ENCODE peak calls at places on chromosomes 3 and 15, in six cellular contexts. One of them, this sample, is unnamed.

GRCh38 chr15:51973220-51973619 is 1.6 kb upstream of the LEO1 start:
- ATAC-seq in A549: no peak
- ATAC-seq in HepG2: no peak
- ATAC-seq in GM12878: no peak
- ATAC-seq in K562: no peak
- ATAC-seq in upper lobe of left lung: no peak
- ATAC-seq in this sample: no peak

GRCh38 chr15:93646193-93646592 is 557.2 kb upstream of the RGMA start:
- ATAC-seq in A549: no peak
- ATAC-seq in HepG2: no peak
- ATAC-seq in GM12878: no peak
- ATAC-seq in K562: no peak
- ATAC-seq in upper lobe of left lung: no peak
- ATAC-seq in this sample: no peak

GRCh38 chr3:47714606-47715005 is 67.1 kb downstream of the SMARCC1 start:
- ATAC-seq in A549: no peak
- ATAC-seq in HepG2: no peak
- ATAC-seq in GM12878: no peak
- ATAC-seq in K562: no peak
- ATAC-seq in upper lobe of left lung: no peak
- ATAC-seq in this sample: no peak

GRCh38 chr3:158679547-158680000 is 7.1 kb upstream of the LXN start:
- ATAC-seq in A549: no peak
- ATAC-seq in HepG2: no peak
- ATAC-seq in GM12878: no peak
- ATAC-seq in K562: peak; percentile 92
- ATAC-seq in upper lobe of left lung: no peak
- ATAC-seq in this sample: no peak

GRCh38 chr3:122394173-122394572 is 10.2 kb downstream of the FAM162A start:
- ATAC-seq in A549: no peak
- ATAC-seq in HepG2: no peak
- ATAC-seq in GM12878: peak; percentile 14
- ATAC-seq in K562: no peak
- ATAC-seq in upper lobe of left lung: no peak
- ATAC-seq in this sample: no peak

GRCh38 chr3:167843483-167843882 is 108.0 kb downstream of the SERPINI1 start:
- ATAC-seq in A549: no peak
- ATAC-seq in HepG2: no peak
- ATAC-seq in GM12878: peak; percentile 29
- ATAC-seq in K562: no peak
- ATAC-seq in upper lobe of left lung: no peak
- ATAC-seq in this sample: no peak

GRCh38 chr3:11495948-11496557 is 147.7 kb downstream of the VGLL4 start:
- ATAC-seq in A549: no peak
- ATAC-seq in HepG2: no peak
- ATAC-seq in GM12878: no peak
- ATAC-seq in K562: no peak
- ATAC-seq in upper lobe of left lung: no peak
- ATAC-seq in this sample: peak; percentile 37

GRCh38 chr3:197253243-197253947 is 45.0 kb downstream of the DLG1 start:
- ATAC-seq in A549: no peak
- ATAC-seq in HepG2: no peak
- ATAC-seq in GM12878: no peak
- ATAC-seq in K562: no peak
- ATAC-seq in upper lobe of left lung: no peak
- ATAC-seq in this sample: no peak

GRCh38 chr15:90883971-90884718 is at the start of gene FES:
- ATAC-seq in A549: no peak
- ATAC-seq in HepG2: peak; percentile 37
- ATAC-seq in GM12878: peak; percentile 24
- ATAC-seq in K562: no peak
- ATAC-seq in upper lobe of left lung: peak; percentile 88
- ATAC-seq in this sample: peak; percentile 80

GRCh38 chr15:48336940-48337339 is 5.7 kb downstream of the DUT start:
- ATAC-seq in A549: peak; percentile 50
- ATAC-seq in HepG2: peak; percentile 72
- ATAC-seq in GM12878: peak; percentile 68
- ATAC-seq in K562: peak; percentile 62
- ATAC-seq in upper lobe of left lung: peak; percentile 18
- ATAC-seq in this sample: no peak

GRCh38 chr3:151769175-151769574 is 35.4 kb downstream of the AADACL2 start:
- ATAC-seq in A549: no peak
- ATAC-seq in HepG2: no peak
- ATAC-seq in GM12878: no peak
- ATAC-seq in K562: peak; percentile 61
- ATAC-seq in upper lobe of left lung: no peak
- ATAC-seq in this sample: no peak

GRCh38 chr3:189708375-189708774 is 77.2 kb downstream of the TP63 start:
- ATAC-seq in A549: no peak
- ATAC-seq in HepG2: no peak
- ATAC-seq in GM12878: peak; percentile 9
- ATAC-seq in K562: no peak
- ATAC-seq in upper lobe of left lung: no peak
- ATAC-seq in this sample: no peak

GRCh38 chr3:56753206-56753605 is 48.5 kb downstream of the ARHGEF3 start:
- ATAC-seq in A549: no peak
- ATAC-seq in HepG2: no peak
- ATAC-seq in GM12878: peak; percentile 96
- ATAC-seq in K562: no peak
- ATAC-seq in upper lobe of left lung: no peak
- ATAC-seq in this sample: no peak

GRCh38 chr15:29939404-29939803 is 117.1 kb upstream of the TJP1 start:
- ATAC-seq in A549: peak; percentile 40
- ATAC-seq in HepG2: no peak
- ATAC-seq in GM12878: no peak
- ATAC-seq in K562: no peak
- ATAC-seq in upper lobe of left lung: no peak
- ATAC-seq in this sample: no peak

GRCh38 chr3:163817015-163817414 is 1261.3 kb downstream of the SI start:
- ATAC-seq in A549: no peak
- ATAC-seq in HepG2: no peak
- ATAC-seq in GM12878: no peak
- ATAC-seq in K562: no peak
- ATAC-seq in upper lobe of left lung: no peak
- ATAC-seq in this sample: no peak

GRCh38 chr3:59790241-59790640 is 740.4 kb upstream of the CFAP20DC start:
- ATAC-seq in A549: no peak
- ATAC-seq in HepG2: no peak
- ATAC-seq in GM12878: no peak
- ATAC-seq in K562: no peak
- ATAC-seq in upper lobe of left lung: no peak
- ATAC-seq in this sample: no peak

GRCh38 chr15:99086327-99086667 is 18.6 kb upstream of the SYNM start:
- ATAC-seq in A549: no peak
- ATAC-seq in HepG2: no peak
- ATAC-seq in GM12878: no peak
- ATAC-seq in K562: no peak
- ATAC-seq in upper lobe of left lung: no peak
- ATAC-seq in this sample: no peak

GRCh38 chr15:99709243-99709986 is 23.8 kb downstream of the LYSMD4 start:
- ATAC-seq in A549: no peak
- ATAC-seq in HepG2: no peak
- ATAC-seq in GM12878: no peak
- ATAC-seq in K562: no peak
- ATAC-seq in upper lobe of left lung: no peak
- ATAC-seq in this sample: no peak

GRCh38 chr3:56881035-56881575 is 79.4 kb upstream of the ARHGEF3 start:
- ATAC-seq in A549: no peak
- ATAC-seq in HepG2: no peak
- ATAC-seq in GM12878: no peak
- ATAC-seq in K562: no peak
- ATAC-seq in upper lobe of left lung: no peak
- ATAC-seq in this sample: no peak

GRCh38 chr15:58287891-58288290 is 143.9 kb upstream of the LIPC start:
- ATAC-seq in A549: no peak
- ATAC-seq in HepG2: no peak
- ATAC-seq in GM12878: no peak
- ATAC-seq in K562: no peak
- ATAC-seq in upper lobe of left lung: no peak
- ATAC-seq in this sample: no peak

GRCh38 chr3:56361731-56362130 is 106.5 kb downstream of the ERC2 start:
- ATAC-seq in A549: no peak
- ATAC-seq in HepG2: no peak
- ATAC-seq in GM12878: no peak
- ATAC-seq in K562: no peak
- ATAC-seq in upper lobe of left lung: no peak
- ATAC-seq in this sample: no peak

GRCh38 chr3:134630506-134630905 is 20.3 kb downstream of the KY start:
- ATAC-seq in A549: no peak
- ATAC-seq in HepG2: peak; percentile 96
- ATAC-seq in GM12878: no peak
- ATAC-seq in K562: peak; percentile 73
- ATAC-seq in upper lobe of left lung: no peak
- ATAC-seq in this sample: no peak

GRCh38 chr3:44024194-44024593 is 217.5 kb upstream of the TOPAZ1 start:
- ATAC-seq in A549: no peak
- ATAC-seq in HepG2: peak; percentile 57
- ATAC-seq in GM12878: no peak
- ATAC-seq in K562: peak; percentile 62
- ATAC-seq in upper lobe of left lung: no peak
- ATAC-seq in this sample: no peak

GRCh38 chr3:171944109-171945016 is 95.0 kb upstream of the FNDC3B start:
- ATAC-seq in A549: no peak
- ATAC-seq in HepG2: no peak
- ATAC-seq in GM12878: no peak
- ATAC-seq in K562: peak; percentile 69
- ATAC-seq in upper lobe of left lung: no peak
- ATAC-seq in this sample: no peak

GRCh38 chr15:87556886-87557285 is 699.7 kb downstream of the NTRK3 start:
- ATAC-seq in A549: no peak
- ATAC-seq in HepG2: no peak
- ATAC-seq in GM12878: no peak
- ATAC-seq in K562: no peak
- ATAC-seq in upper lobe of left lung: no peak
- ATAC-seq in this sample: no peak

GRCh38 chr3:115598216-115598615 is 25.1 kb upstream of the GAP43 start:
- ATAC-seq in A549: no peak
- ATAC-seq in HepG2: no peak
- ATAC-seq in GM12878: no peak
- ATAC-seq in K562: no peak
- ATAC-seq in upper lobe of left lung: no peak
- ATAC-seq in this sample: no peak

GRCh38 chr15:80885180-80885579 is 104.4 kb downstream of the MESD start:
- ATAC-seq in A549: no peak
- ATAC-seq in HepG2: no peak
- ATAC-seq in GM12878: no peak
- ATAC-seq in K562: no peak
- ATAC-seq in upper lobe of left lung: no peak
- ATAC-seq in this sample: peak; percentile 28

GRCh38 chr15:69609176-69609575 is 156.6 kb downstream of the RPLP1 start:
- ATAC-seq in A549: peak; percentile 26
- ATAC-seq in HepG2: no peak
- ATAC-seq in GM12878: no peak
- ATAC-seq in K562: no peak
- ATAC-seq in upper lobe of left lung: peak; percentile 39
- ATAC-seq in this sample: no peak

GRCh38 chr3:24311881-24312280 is 182.8 kb downstream of the THRB start:
- ATAC-seq in A549: no peak
- ATAC-seq in HepG2: no peak
- ATAC-seq in GM12878: no peak
- ATAC-seq in K562: no peak
- ATAC-seq in upper lobe of left lung: no peak
- ATAC-seq in this sample: peak; percentile 64

GRCh38 chr3:24318668-24319287 is 175.9 kb downstream of the THRB start:
- ATAC-seq in A549: no peak
- ATAC-seq in HepG2: no peak
- ATAC-seq in GM12878: no peak
- ATAC-seq in K562: no peak
- ATAC-seq in upper lobe of left lung: no peak
- ATAC-seq in this sample: no peak

GRCh38 chr3:24315991-24316390 is 178.7 kb downstream of the THRB start:
- ATAC-seq in A549: no peak
- ATAC-seq in HepG2: no peak
- ATAC-seq in GM12878: no peak
- ATAC-seq in K562: no peak
- ATAC-seq in upper lobe of left lung: peak; percentile 29
- ATAC-seq in this sample: peak; percentile 37

GRCh38 chr3:24315342-24315741 is 179.3 kb downstream of the THRB start:
- ATAC-seq in A549: no peak
- ATAC-seq in HepG2: no peak
- ATAC-seq in GM12878: no peak
- ATAC-seq in K562: no peak
- ATAC-seq in upper lobe of left lung: no peak
- ATAC-seq in this sample: no peak

GRCh38 chr3:24316887-24317383 is 177.7 kb downstream of the THRB start:
- ATAC-seq in A549: no peak
- ATAC-seq in HepG2: peak; percentile 84
- ATAC-seq in GM12878: no peak
- ATAC-seq in K562: no peak
- ATAC-seq in upper lobe of left lung: no peak
- ATAC-seq in this sample: no peak
- TF ChIP-seq EP300 in A549: no peak
- TF ChIP-seq EP300 in HepG2: peak; percentile 29
- TF ChIP-seq EP300 in GM12878: no peak
- TF ChIP-seq EP300 in K562: no peak
- TF ChIP-seq EP300 in upper lobe of left lung: no peak
- TF ChIP-seq EP300 in this sample: no peak

DNA sequence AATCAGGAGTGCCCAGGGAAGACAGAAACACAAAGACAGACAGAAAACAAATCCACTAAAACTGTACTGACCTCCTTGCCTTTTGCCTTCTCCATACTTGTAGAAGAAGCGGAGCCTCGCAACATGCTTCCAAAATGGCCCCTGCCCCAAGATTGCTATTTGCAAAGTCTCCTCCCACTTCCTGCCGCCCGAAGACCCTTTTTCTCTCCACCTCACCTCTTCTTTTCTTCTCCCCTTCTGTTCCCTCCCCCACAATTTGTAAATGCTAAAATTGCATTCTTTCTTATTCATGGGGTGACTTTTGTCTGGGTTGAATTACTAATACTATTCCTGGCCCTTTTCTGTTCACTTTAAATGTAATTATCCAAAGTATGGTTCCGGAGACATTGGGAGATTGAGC is at the start of gene DPPA4:
- ATAC-seq in A549: no peak
- ATAC-seq in HepG2: no peak
- ATAC-seq in GM12878: no peak
- ATAC-seq in K562: no peak
- ATAC-seq in upper lobe of left lung: no peak
- ATAC-seq in this sample: no peak
- TF ChIP-seq POLR2A in A549: no peak
- TF ChIP-seq POLR2A in HepG2: no peak
- TF ChIP-seq POLR2A in GM12878: no peak
- TF ChIP-seq POLR2A in K562: no peak
- TF ChIP-seq POLR2A in upper lobe of left lung: no peak
- TF ChIP-seq POLR2A in this sample: no peak

DNA sequence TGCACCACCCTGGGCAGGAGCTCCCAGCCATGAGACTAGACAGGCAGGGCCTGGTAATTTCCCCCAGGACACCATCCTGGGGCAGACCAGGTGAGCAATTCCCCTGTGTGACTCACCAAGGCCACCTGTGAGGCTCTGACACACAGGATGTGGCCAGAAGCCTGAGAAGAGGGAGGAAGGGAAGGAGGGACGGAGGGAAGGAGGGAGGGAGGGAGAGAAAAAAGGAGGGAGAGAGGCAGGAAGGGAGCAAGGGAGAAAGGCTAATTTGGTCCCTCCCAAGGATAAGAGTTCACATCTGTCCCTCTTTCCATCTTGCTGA is 25.9 kb downstream of the WNT7A start:
- ATAC-seq in A549: no peak
- ATAC-seq in HepG2: no peak
- ATAC-seq in GM12878: no peak
- ATAC-seq in K562: no peak
- ATAC-seq in upper lobe of left lung: no peak
- ATAC-seq in this sample: no peak
- TF ChIP-seq EP300 in A549: no peak
- TF ChIP-seq EP300 in HepG2: no peak
- TF ChIP-seq EP300 in GM12878: no peak
- TF ChIP-seq EP300 in K562: no peak
- TF ChIP-seq EP300 in upper lobe of left lung: no peak
- TF ChIP-seq EP300 in this sample: no peak

GRCh38 chr3:72150634-72151412 is 365.9 kb upstream of the PROK2 start:
- ATAC-seq in A549: no peak
- ATAC-seq in HepG2: peak; percentile 78
- ATAC-seq in GM12878: no peak
- ATAC-seq in K562: no peak
- ATAC-seq in upper lobe of left lung: no peak
- ATAC-seq in this sample: no peak
- TF ChIP-seq POLR2A in A549: no peak
- TF ChIP-seq POLR2A in HepG2: peak; percentile 80
- TF ChIP-seq POLR2A in GM12878: no peak
- TF ChIP-seq POLR2A in K562: no peak
- TF ChIP-seq POLR2A in upper lobe of left lung: no peak
- TF ChIP-seq POLR2A in this sample: no peak